ENCODE peak calls at places on chromosome 17, in six cellular contexts. K is aorta, X is A549, P is cardiac muscle cell, N is adipocyte, L is Panc1. R is an unnamed sample.

GRCh38 chr17:76554131-76554530 is 14.3 kb downstream of the PRCD start:
- DNase-seq in K (no peak), N (no peak), L (no peak), X (no peak), P (no peak), R (no peak)

GRCh38 chr17:63834431-63835166 is 7.1 kb upstream of the FTSJ3 start:
- DNase-seq in L (no peak), P (peak; percentile 83), K (no peak), N (peak; percentile 74), X (peak; percentile 92), R (peak; percentile 83)

GRCh38 chr17:55746466-55746865 is 4.4 kb upstream of the PCTP start:
- DNase-seq in X (no peak), N (no peak), L (no peak), P (no peak), K (no peak), R (no peak)

GRCh38 chr17:57442914-57443571 is 186.7 kb downstream of the MSI2 start:
- DNase-seq in N (no peak), P (peak; percentile 55), L (no peak), X (no peak), K (peak; percentile 82), R (peak; percentile 33)

GRCh38 chr17:48625502-48626201 is 506 bp downstream of the HOXB9 start:
- DNase-seq in P (no peak), X (peak; percentile 84), N (peak; percentile 30), K (no peak), L (no peak), R (peak; percentile 35)

GRCh38 chr17:81537343-81537855 is 9.2 kb downstream of the FSCN2 start:
- DNase-seq in X (peak; percentile 77), K (no peak), L (no peak), N (peak; percentile 29), P (peak; percentile 66), R (no peak)

GRCh38 chr17:27237890-27238289 is 56.0 kb upstream of the WSB1 start:
- DNase-seq in K (no peak), P (no peak), X (no peak), L (no peak), N (no peak), R (no peak)

GRCh38 chr17:48954300-48954755 is 9.7 kb upstream of the SNF8 start:
- DNase-seq in P (peak; percentile 73), L (no peak), X (peak; percentile 66), K (no peak), N (peak; percentile 60), R (peak; percentile 69)

GRCh38 chr17:16282522-16282921 is 65.5 kb downstream of the PIGL start:
- DNase-seq in X (no peak), K (no peak), P (no peak), N (peak; percentile 70), L (peak; percentile 51), R (peak; percentile 41)

GRCh38 chr17:67212231-67212630 is 32.8 kb downstream of the HELZ start:
- DNase-seq in N (peak; percentile 81), K (no peak), P (no peak), L (no peak), X (no peak), R (no peak)

GRCh38 chr17:80455784-80456183 is 20.6 kb downstream of the NPTX1 start:
- DNase-seq in L (no peak), N (no peak), X (no peak), P (no peak), K (no peak), R (no peak)

GRCh38 chr17:15180121-15180561 is 85.0 kb downstream of the PMP22 start:
- DNase-seq in N (no peak), L (no peak), X (no peak), K (no peak), P (no peak), R (no peak)

GRCh38 chr17:61451538-61452300 is 503 bp upstream of the TBX4 start:
- DNase-seq in X (no peak), P (no peak), N (peak; percentile 8), K (no peak), L (no peak), R (no peak)

GRCh38 chr17:61452301-61453290 is at the start of gene TBX4:
- DNase-seq in L (no peak), K (no peak), P (no peak), X (no peak), N (peak; percentile 14), R (no peak)

GRCh38 chr17:61454932-61455753 is 2.9 kb downstream of the TBX4 start:
- DNase-seq in X (no peak), N (no peak), L (no peak), P (no peak), K (no peak), R (no peak)

GRCh38 chr17:61454095-61454931 is 2.1 kb downstream of the TBX4 start:
- DNase-seq in P (peak; percentile 53), L (no peak), K (no peak), X (no peak), N (no peak), R (no peak)

GRCh38 chr17:61453563-61453962 is 1.3 kb downstream of the TBX4 start:
- DNase-seq in P (no peak), N (no peak), X (no peak), L (no peak), K (no peak), R (peak; percentile 11)
- H3K9me3 ChIP-seq in P (no peaks in the 10 kb centered on the region), N (no peaks in the 10 kb centered on the region), X (no peaks in the 10 kb centered on the region), L (no peaks in the 10 kb centered on the region), K (no peaks in the 10 kb centered on the region), R (no peaks in the 10 kb centered on the region)

DNA sequence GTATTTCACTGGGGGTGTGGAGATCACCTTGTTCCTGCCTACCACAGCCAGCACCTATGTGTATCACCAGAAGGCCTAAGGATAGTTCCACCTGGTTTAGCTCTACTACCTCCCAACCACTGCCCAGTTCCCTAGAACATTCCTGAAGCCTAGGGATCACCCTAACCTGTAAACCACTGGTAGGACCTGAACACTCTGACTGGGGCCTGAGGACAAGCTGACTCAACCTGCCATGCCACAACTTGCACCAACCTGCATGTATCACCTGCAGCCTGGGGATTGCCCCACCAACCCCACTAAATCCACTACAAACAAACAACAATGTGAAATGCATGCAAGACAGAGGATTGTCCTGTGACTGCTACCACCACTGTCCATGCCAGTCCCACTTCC is 128.1 kb downstream of the KIF2B start:
- DNase-seq in P (no peak), K (no peak), X (no peak), N (no peak), L (no peak), R (no peak)
- H3K9me3 ChIP-seq in P (no peaks in the 10 kb centered on the region), K (no peaks in the 10 kb centered on the region), X (peaks cover 13% of the 10 kb centered on the region), N (peaks cover 17% of the 10 kb centered on the region), L (peaks cover 5% of the 10 kb centered on the region), R (peaks cover 7% of the 10 kb centered on the region)

DNA sequence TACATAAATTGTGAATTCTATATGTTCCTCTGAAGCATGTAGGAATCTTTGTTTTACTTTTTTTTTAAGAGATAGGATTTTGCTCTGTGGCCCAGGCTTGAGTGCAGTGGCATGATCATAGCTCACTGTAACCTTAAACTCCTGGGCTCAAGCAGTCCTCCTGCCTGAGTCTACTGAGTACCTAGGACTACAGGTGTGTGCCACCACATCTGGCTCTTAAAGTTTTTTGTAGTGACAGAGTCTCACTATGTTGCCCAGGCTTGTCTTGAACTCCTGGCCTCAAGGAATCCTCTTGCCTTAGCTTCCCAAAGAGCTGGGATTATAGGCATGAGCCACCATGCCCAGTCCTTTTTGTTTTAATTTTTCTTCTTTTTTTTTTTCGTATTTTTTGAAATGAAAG is 25.3 kb downstream of the IKZF3 start:
- DNase-seq in K (no peak), X (no peak), L (no peak), N (no peak), P (no peak), R (no peak)
- H3K9me3 ChIP-seq in K (peaks cover 15% of the 10 kb centered on the region), X (peaks cover 38% of the 10 kb centered on the region), L (no peaks in the 10 kb centered on the region), N (peaks cover 27% of the 10 kb centered on the region), P (no peaks in the 10 kb centered on the region), R (no peaks in the 10 kb centered on the region)

DNA sequence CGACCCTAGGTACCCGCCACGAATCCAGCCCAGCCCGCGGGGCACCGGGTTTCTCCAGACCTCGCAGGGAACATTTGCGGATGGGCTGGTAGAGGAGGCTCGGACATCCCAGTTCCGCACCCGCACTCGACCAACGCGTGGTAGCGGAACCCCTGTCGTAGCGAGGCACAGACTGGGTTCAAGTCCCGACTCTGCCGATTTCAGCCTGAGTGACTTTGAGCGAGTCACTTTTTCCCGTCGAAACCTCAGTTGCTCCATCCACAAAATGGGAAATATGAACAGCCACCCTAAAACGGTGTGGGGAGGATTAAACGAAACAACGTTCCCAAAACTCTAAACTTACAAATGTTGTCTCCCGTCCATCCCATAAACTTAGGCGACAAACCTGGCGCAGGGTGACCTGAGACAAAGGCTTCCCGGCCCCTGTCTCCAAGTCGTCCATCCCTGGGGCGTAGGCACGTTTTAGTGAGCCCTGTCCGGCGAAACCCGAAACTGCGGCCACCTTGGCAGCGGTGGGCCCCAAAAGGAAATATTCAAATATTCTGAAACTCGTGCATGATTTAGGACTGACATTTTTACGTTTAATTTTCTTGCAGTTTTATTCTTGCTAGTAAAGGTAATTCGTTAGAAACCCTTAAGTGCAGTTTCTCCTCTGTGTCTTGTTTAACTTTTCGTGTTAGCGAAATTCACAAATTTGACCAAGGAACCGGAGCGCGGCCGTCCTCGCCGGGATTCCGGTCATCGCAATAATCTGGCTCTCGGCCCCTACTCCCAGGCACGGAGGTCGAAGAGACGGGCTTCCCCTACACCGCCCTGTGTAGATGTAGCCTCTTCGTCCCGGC is 2.0 kb upstream of the MLLT6 start:
- DNase-seq in P (no peak), N (no peak), K (no peak), L (no peak), X (no peak), R (no peak)
- H3K9me3 ChIP-seq in P (no peaks in the 10 kb centered on the region), N (no peaks in the 10 kb centered on the region), K (no peaks in the 10 kb centered on the region), L (no peaks in the 10 kb centered on the region), X (no peaks in the 10 kb centered on the region), R (no peaks in the 10 kb centered on the region)

GRCh38 chr17:82949361-82949760 is 109.5 kb upstream of the ZNF750 start:
- DNase-seq in K (no peak), L (no peak), P (no peak), X (no peak), N (no peak), R (no peak)
- H3K9me3 ChIP-seq in K (peaks cover 5% of the 10 kb centered on the region), L (peaks cover 19% of the 10 kb centered on the region), P (no peaks in the 10 kb centered on the region), X (peaks cover 95% of the 10 kb centered on the region), N (peaks cover 20% of the 10 kb centered on the region), R (no peaks in the 10 kb centered on the region)

DNA sequence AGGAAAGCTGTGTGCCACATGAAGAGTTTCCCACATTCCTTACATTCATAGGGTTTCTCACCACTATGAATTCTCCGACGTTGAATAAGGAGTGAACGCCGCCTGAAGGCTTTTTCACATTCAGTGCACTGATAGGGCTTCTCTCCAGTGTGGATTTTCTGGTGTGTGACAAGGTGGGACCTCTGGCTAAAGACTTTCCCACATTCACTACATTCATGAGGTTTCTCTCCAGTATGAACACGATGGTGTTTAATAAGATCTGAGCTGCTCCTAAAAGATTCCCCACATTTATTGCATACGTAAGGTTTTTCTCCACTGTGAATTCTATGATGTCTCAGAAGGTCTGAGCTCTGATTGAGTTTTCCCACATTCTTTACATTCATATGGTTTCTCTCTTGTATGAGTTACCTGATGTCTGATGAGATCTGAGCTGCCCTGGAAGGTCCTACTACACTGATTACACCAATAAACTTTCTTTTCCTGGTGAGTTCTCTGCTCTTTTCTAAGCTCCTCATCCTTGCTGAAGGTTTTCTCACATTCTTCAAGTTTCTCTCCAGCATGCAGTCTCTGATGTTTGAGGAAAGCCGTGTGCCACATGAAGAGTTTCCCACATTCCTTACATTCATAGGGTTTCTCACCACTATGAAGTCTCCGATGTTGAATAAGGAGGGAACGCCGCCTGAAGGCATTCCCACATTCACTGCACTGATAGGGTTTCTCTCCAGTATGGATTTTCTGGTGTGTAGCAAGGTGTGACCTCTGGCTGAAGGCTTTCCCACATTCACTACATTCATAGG is 10.0 kb downstream of the ZNF594 start:
- DNase-seq in X (no peak), P (no peak), K (no peak), L (no peak), N (no peak), R (no peak)
- H3K9me3 ChIP-seq in X (peaks cover 100% of the 10 kb centered on the region), P (peaks cover 13% of the 10 kb centered on the region), K (peaks cover 32% of the 10 kb centered on the region), L (peaks cover 63% of the 10 kb centered on the region), N (peaks cover 99% of the 10 kb centered on the region), R (peaks cover 32% of the 10 kb centered on the region)

R was measured in endothelial cell of umbilical vein.